ENCODE peak calls at places on chromosomes 1 and 21, in four cellular contexts. M, B, F and O are unnamed samples.

GRCh38 chr21:44458971-44459711 is 3.8 kb downstream of the LRRC3 start:
- DNase-seq in B (no peak), F (no peak), M (no peak), O (no peak)

GRCh38 chr1:37158113-37158749 is 123.9 kb upstream of the GRIK3 start:
- DNase-seq in B (no peak), F (no peak), M (no peak), O (no peak)

GRCh38 chr1:30706528-30706927 is 16.9 kb downstream of the MATN1 start:
- DNase-seq in B (peak), F (no peak), M (no peak), O (no peak)

GRCh38 chr1:44999232-44999631 is 11.9 kb downstream of the HECTD3 start:
- DNase-seq in B (no peak), F (no peak), M (no peak), O (no peak)

GRCh38 chr1:26225033-26225831 is 8.8 kb upstream of the CEP85 start:
- DNase-seq in M (peak), F (peak), B (peak), O (peak)

GRCh38 chr1:1900883-1901640 is 10.2 kb upstream of the GNB1 start:
- DNase-seq in M (no peak), B (no peak), F (no peak), O (no peak)

GRCh38 chr1:243493156-243494129 is 237.6 kb downstream of the SDCCAG8 start:
- DNase-seq in F (no peak), B (no peak), M (no peak), O (no peak)

GRCh38 chr1:196180847-196181593 is 427.2 kb downstream of the KCNT2 start:
- DNase-seq in M (no peak), B (no peak), F (no peak), O (no peak)

GRCh38 chr21:39681845-39682244 is 63.1 kb upstream of the IGSF5 start:
- DNase-seq in F (no peak), M (no peak), B (no peak), O (no peak)

GRCh38 chr1:202658766-202659165 is 51.5 kb downstream of the SYT2 start:
- DNase-seq in F (no peak), B (no peak), M (no peak), O (no peak)

GRCh38 chr1:39732730-39733129 is 6.0 kb upstream of the PPIE start:
- DNase-seq in M (no peak), B (no peak), F (no peak), O (no peak)

GRCh38 chr1:40706626-40707025 is 15.1 kb downstream of the NFYC start:
- DNase-seq in M (no peak), F (no peak), B (no peak), O (no peak)

GRCh38 chr1:56566994-56567393 is 12.4 kb downstream of the PLPP3 start:
- DNase-seq in M (no peak), F (no peak), B (no peak), O (no peak)

GRCh38 chr1:246447501-246447900 is 59.6 kb downstream of the SMYD3 start:
- DNase-seq in B (no peak), F (no peak), M (no peak), O (no peak)

GRCh38 chr1:47621483-47621882 is 183.6 kb downstream of the FOXD2 start:
- DNase-seq in B (no peak), M (no peak), F (no peak), O (no peak)

GRCh38 chr1:173554541-173555250 is 48.2 kb downstream of the SLC9C2 start:
- DNase-seq in B (no peak), M (no peak), F (no peak), O (no peak)

GRCh38 chr1:171645553-171646336 is 6.7 kb downstream of the MYOC start:
- DNase-seq in B (no peak), M (no peak), F (no peak), O (no peak)

GRCh38 chr1:89965203-89965900 is 29.6 kb upstream of the ZNF326 start:
- DNase-seq in M (no peak), B (no peak), F (no peak), O (no peak)

GRCh38 chr1:233025156-233025555 is 74.7 kb downstream of the NTPCR start:
- DNase-seq in F (peak), B (no peak), M (no peak), O (peak)

GRCh38 chr1:109634292-109634691 is 14.7 kb downstream of the AMPD2 start:
- DNase-seq in B (no peak), F (no peak), M (no peak), O (no peak)

GRCh38 chr1:35454175-35454574 is 103.0 kb downstream of the KIAA0319L start:
- DNase-seq in F (no peak), B (no peak), M (no peak), O (no peak)

GRCh38 chr1:34984435-34985062 is 598 bp downstream of the TMEM35B start:
- DNase-seq in B (peak), M (no peak), F (peak), O (peak)

GRCh38 chr1:46793126-46793525 is 5.7 kb upstream of the CYP4B1 start:
- DNase-seq in M (no peak), F (no peak), B (no peak), O (no peak)

GRCh38 chr1:202160377-202160940 is at the start of gene PTPN7:
- DNase-seq in M (no peak), F (no peak), B (peak), O (no peak)

GRCh38 chr1:31335007-31335406 is 37.9 kb downstream of the FABP3 start:
- DNase-seq in B (no peak), F (no peak), M (no peak), O (peak)

GRCh38 chr1:94792876-94793605 is 27.1 kb upstream of the SLC44A3 start:
- DNase-seq in B (no peak), M (no peak), F (no peak), O (peak)

GRCh38 chr1:207997486-207998268 is 86.8 kb upstream of the CD34 start:
- DNase-seq in M (no peak), B (peak), F (peak), O (peak)

GRCh38 chr1:42998381-42998780 is 39.7 kb upstream of the SLC2A1 start:
- DNase-seq in B (no peak), F (no peak), M (no peak), O (no peak)

GRCh38 chr21:42293649-42294272 is 21.4 kb downstream of the TFF3 start:
- DNase-seq in B (no peak), F (no peak), M (no peak), O (no peak)